ENCODE peak calls at places on chromosomes 7 and 10, in ten cellular contexts. J, W, Y, F, I, K, O, G, A and L are unnamed samples.

GRCh38 chr10:102608487-102608886 is 35.8 kb upstream of the TRIM8 start:
- DNase-seq in J (no peak), W (no peak), Y (no peak), F (no peak), I (no peak), K (no peak), O (no peak), G (no peak), A (no peak), L (no peak)

GRCh38 chr10:76133597-76134255 is 702.3 kb downstream of the LRMDA start:
- DNase-seq in J (no peak), W (no peak), Y (no peak), F (no peak), I (no peak), K (no peak), O (no peak), G (peak; percentile 74), A (no peak), L (no peak)

GRCh38 chr7:46532571-46532970 is 611.5 kb upstream of the IGFBP3 start:
- DNase-seq in J (no peak), W (no peak), Y (no peak), F (no peak), I (peak; percentile 32), K (no peak), O (no peak), G (no peak), A (no peak), L (no peak)

GRCh38 chr10:63611078-63611477 is 89.9 kb downstream of the REEP3 start:
- DNase-seq in J (no peak), W (no peak), Y (no peak), F (no peak), I (peak; percentile 52), K (no peak), O (no peak), G (no peak), A (peak; percentile 53), L (no peak)

GRCh38 chr10:113493195-113493594 is 59.7 kb upstream of the HABP2 start:
- DNase-seq in J (no peak), W (no peak), Y (no peak), F (no peak), I (peak; percentile 1), K (peak; percentile 20), O (no peak), G (no peak), A (no peak), L (no peak)

GRCh38 chr10:121597504-121598241 is 571 bp downstream of the FGFR2 start:
- DNase-seq in J (no peak), W (no peak), Y (no peak), F (peak; percentile 50), I (no peak), K (no peak), O (peak; percentile 20), G (no peak), A (no peak), L (no peak)

GRCh38 chr7:91168766-91169518 is 95.3 kb upstream of the FZD1 start:
- DNase-seq in J (no peak), W (no peak), Y (no peak), F (no peak), I (peak; percentile 68), K (peak; percentile 3), O (no peak), G (no peak), A (no peak), L (no peak)

GRCh38 chr10:95560288-95561199 is 627 bp downstream of the SORBS1 start:
- DNase-seq in J (peak; percentile 62), W (peak; percentile 12), Y (peak; percentile 52), F (peak; percentile 63), I (peak; percentile 22), K (peak; percentile 1), O (peak; percentile 67), G (peak; percentile 39), A (peak; percentile 53), L (peak; percentile 48)

GRCh38 chr10:61286695-61287094 is 166.5 kb downstream of the TMEM26 start:
- DNase-seq in J (no peak), W (no peak), Y (no peak), F (no peak), I (no peak), K (no peak), O (no peak), G (no peak), A (no peak), L (no peak)